ENCODE peak calls at places on chromosomes 4 and X, in eight cellular contexts. Y is esophagus muscularis mucosa, X is sigmoid colon, H is HCT116, G is breast epithelium, L is GM23338, D is prostate gland, M is GM12891. P is an unnamed sample.

GRCh38 chrX:84219551-84219950 is 31.6 kb upstream of the RPS6KA6 start:
- DNase-seq in Y (no peak), X (no peak), H (no peak), G (no peak), L (no peak), D (no peak), M (no peak), P (no peak)

GRCh38 chr4:2673157-2673556 is 83.0 kb downstream of the TNIP2 start:
- DNase-seq in Y (no peak), X (no peak), H (no peak), G (no peak), L (peak; percentile 45), D (no peak), M (no peak), P (no peak)

GRCh38 chrX:1020634-1021166 is 191.7 kb downstream of the CRLF2 start:
- DNase-seq in Y (no peak), X (no peak), H (no peak), G (peak; percentile 25), L (no peak), D (no peak), M (no peak), P (peak; percentile 1)

GRCh38 chr4:7753931-7754465 is 185.7 kb downstream of the AFAP1 start:
- DNase-seq in Y (no peak), X (no peak), H (no peak), G (no peak), L (no peak), D (no peak), M (no peak), P (no peak)

GRCh38 chrX:104253567-104254441 is 929 bp downstream of the ESX1 start:
- DNase-seq in Y (no peak), X (no peak), H (no peak), G (no peak), L (peak; percentile 64), D (no peak), M (no peak), P (no peak)

GRCh38 chrX:71111141-71111843 is at the start of gene IL2RG:
- DNase-seq in Y (no peak), X (no peak), H (no peak), G (no peak), L (no peak), D (no peak), M (no peak), P (peak; percentile 84)

GRCh38 chrX:78708171-78708570 is 39.3 kb upstream of the LPAR4 start:
- DNase-seq in Y (no peak), X (no peak), H (no peak), G (no peak), L (peak; percentile 55), D (no peak), M (no peak), P (no peak)

GRCh38 chr4:72666910-72667309 is 97.9 kb upstream of the ADAMTS3 start:
- DNase-seq in Y (no peak), X (no peak), H (no peak), G (no peak), L (peak; percentile 92), D (no peak), M (no peak), P (no peak)

GRCh38 chr4:96356591-96357360 is 516.9 kb downstream of the PDHA2 start:
- DNase-seq in Y (no peak), X (no peak), H (no peak), G (no peak), L (no peak), D (no peak), M (no peak), P (no peak)

GRCh38 chr4:184280591-184281071 is 63.0 kb upstream of the ENPP6 start:
- DNase-seq in Y (peak; percentile 45), X (no peak), H (no peak), G (no peak), L (no peak), D (peak; percentile 2), M (no peak), P (no peak)
- TF ChIP-seq POLR2AphosphoS5 in Y (no peak), X (no peak), H (no peak), G (no peak), L (no peak), D (no peak), M (peak; percentile 96), P (no peak)

GRCh38 chr4:73679836-73680235 is 59.6 kb upstream of the RASSF6 start:
- DNase-seq in Y (no peak), X (no peak), H (no peak), G (no peak), L (no peak), D (no peak), M (no peak), P (no peak)
- TF ChIP-seq POLR2AphosphoS5 in Y (no peak), X (no peak), H (no peak), G (no peak), L (no peak), D (no peak), M (no peak), P (no peak)

GRCh38 chr4:151206241-151207005 is 70.5 kb upstream of the PRSS48 start:
- DNase-seq in Y (no peak), X (no peak), H (no peak), G (no peak), L (no peak), D (no peak), M (no peak), P (no peak)

GRCh38 chr4:151205722-151206121 is 71.2 kb upstream of the PRSS48 start:
- DNase-seq in Y (peak; percentile 10), X (no peak), H (no peak), G (no peak), L (no peak), D (no peak), M (no peak), P (no peak)

GRCh38 chr4:151207868-151208267 is 69.1 kb upstream of the PRSS48 start:
- DNase-seq in Y (no peak), X (no peak), H (no peak), G (no peak), L (no peak), D (no peak), M (no peak), P (no peak)

GRCh38 chr4:151204925-151205524 is 71.9 kb upstream of the PRSS48 start:
- DNase-seq in Y (peak; percentile 80), X (no peak), H (no peak), G (no peak), L (no peak), D (no peak), M (no peak), P (no peak)

GRCh38 chr4:151207186-151207585 is 69.8 kb upstream of the PRSS48 start:
- DNase-seq in Y (no peak), X (no peak), H (no peak), G (no peak), L (no peak), D (no peak), M (no peak), P (no peak)
- TF ChIP-seq POLR2AphosphoS5 in Y (no peak), X (no peak), H (no peak), G (no peak), L (no peak), D (no peak), M (no peak), P (no peak)

DNA sequence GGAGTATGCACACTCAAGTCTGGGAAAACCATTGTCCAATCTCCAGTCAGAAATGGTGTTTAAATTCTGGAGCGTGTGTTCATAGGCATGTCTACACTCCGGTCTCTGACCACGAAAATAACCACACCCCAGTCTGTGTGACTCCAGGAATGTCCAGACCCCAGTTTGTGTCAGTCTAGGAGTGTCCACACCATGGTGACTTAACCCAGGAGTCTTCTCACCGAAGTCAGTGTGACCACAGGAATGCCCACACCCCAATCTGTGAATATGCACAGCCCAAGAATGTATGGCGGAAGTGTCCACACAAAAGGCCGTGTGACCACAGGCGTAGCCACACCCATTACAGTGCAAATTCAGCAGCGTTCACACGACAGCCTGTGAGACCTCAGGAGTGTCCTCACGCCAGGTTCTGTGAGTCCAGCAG is 11.4 kb downstream of the FTSJ1 start:
- DNase-seq in Y (no peak), X (no peak), H (peak; percentile 90), G (no peak), L (peak; percentile 17), D (no peak), M (no peak), P (peak; percentile 52)
- TF ChIP-seq POLR2AphosphoS5 in Y (no peak), X (no peak), H (no peak), G (no peak), L (no peak), D (no peak), M (no peak), P (no peak)